ENCODE peak calls at places on chromosomes 7 and 10, in four cellular contexts. One of them, this sample, is unnamed.

GRCh38 chr10:122099562-122099961 is 110.6 kb downstream of the TACC2 start:
- DNase-seq in fibroblast of lung: no peak
- DNase-seq in neuronal stem cell: no peak
- DNase-seq in neural progenitor cell: no peak
- DNase-seq in this sample: no peak

GRCh38 chr7:103150192-103150591 is 1.3 kb upstream of the NAPEPLD start:
- DNase-seq in neural progenitor cell: no peak
- DNase-seq in neuronal stem cell: no peak
- DNase-seq in fibroblast of lung: no peak
- DNase-seq in this sample: no peak

GRCh38 chr7:66771795-66772194 is 31.3 kb downstream of the RABGEF1 start:
- DNase-seq in neural progenitor cell: peak; percentile 69
- DNase-seq in neuronal stem cell: no peak
- DNase-seq in fibroblast of lung: no peak
- DNase-seq in this sample: no peak

GRCh38 chr10:485776-486572 is 203.5 kb downstream of the DIP2C start:
- DNase-seq in fibroblast of lung: peak; percentile 22
- DNase-seq in neural progenitor cell: no peak
- DNase-seq in neuronal stem cell: no peak
- DNase-seq in this sample: peak; percentile 77

GRCh38 chr10:70967591-70968588 is 79.5 kb upstream of the PCBD1 start:
- DNase-seq in neuronal stem cell: peak; percentile 59
- DNase-seq in neural progenitor cell: peak; percentile 68
- DNase-seq in fibroblast of lung: no peak
- DNase-seq in this sample: peak; percentile 19

GRCh38 chr7:102321351-102322201 is 34.7 kb downstream of the SPDYE6 start:
- DNase-seq in fibroblast of lung: no peak
- DNase-seq in neural progenitor cell: peak; percentile 83
- DNase-seq in neuronal stem cell: no peak
- DNase-seq in this sample: peak; percentile 55

GRCh38 chr10:33365871-33366411 is 31.5 kb upstream of the NRP1 start:
- DNase-seq in fibroblast of lung: peak; percentile 94
- DNase-seq in neural progenitor cell: no peak
- DNase-seq in neuronal stem cell: no peak
- DNase-seq in this sample: peak; percentile 92

GRCh38 chr7:87341441-87341840 is 4.0 kb upstream of the CROT start:
- DNase-seq in neural progenitor cell: no peak
- DNase-seq in fibroblast of lung: no peak
- DNase-seq in neuronal stem cell: no peak
- DNase-seq in this sample: no peak

GRCh38 chr7:22052221-22052639 is 106.5 kb upstream of the CDCA7L start:
- DNase-seq in neuronal stem cell: no peak
- DNase-seq in fibroblast of lung: no peak
- DNase-seq in neural progenitor cell: peak; percentile 40
- DNase-seq in this sample: peak; percentile 38

GRCh38 chr7:108630002-108630401 is 60.3 kb downstream of the DNAJB9 start:
- DNase-seq in neural progenitor cell: no peak
- DNase-seq in neuronal stem cell: no peak
- DNase-seq in fibroblast of lung: peak; percentile 85
- DNase-seq in this sample: no peak

GRCh38 chr7:131238260-131238940 is 89.3 kb upstream of the MKLN1 start:
- DNase-seq in neuronal stem cell: no peak
- DNase-seq in fibroblast of lung: peak; percentile 71
- DNase-seq in neural progenitor cell: no peak
- DNase-seq in this sample: peak; percentile 84

GRCh38 chr10:34018129-34018528 is 683.7 kb upstream of the NRP1 start:
- DNase-seq in neuronal stem cell: no peak
- DNase-seq in fibroblast of lung: peak; percentile 6
- DNase-seq in neural progenitor cell: no peak
- DNase-seq in this sample: peak; percentile 16

GRCh38 chr10:78438094-78438906 is 404.6 kb downstream of the RPS24 start:
- DNase-seq in fibroblast of lung: no peak
- DNase-seq in neuronal stem cell: no peak
- DNase-seq in neural progenitor cell: no peak
- DNase-seq in this sample: no peak

GRCh38 chr10:57884965-57885617 is 382.6 kb downstream of the IPMK start:
- DNase-seq in neuronal stem cell: no peak
- DNase-seq in neural progenitor cell: no peak
- DNase-seq in fibroblast of lung: no peak
- DNase-seq in this sample: no peak

GRCh38 chr10:15518256-15518655 is 147.2 kb upstream of the FAM171A1 start:
- DNase-seq in neuronal stem cell: no peak
- DNase-seq in fibroblast of lung: peak; percentile 12
- DNase-seq in neural progenitor cell: no peak
- DNase-seq in this sample: peak; percentile 82

GRCh38 chr10:94123253-94123995 is 129.7 kb downstream of the PLCE1 start:
- DNase-seq in fibroblast of lung: peak; percentile 74
- DNase-seq in neural progenitor cell: peak; percentile 48
- DNase-seq in neuronal stem cell: peak; percentile 27
- DNase-seq in this sample: peak; percentile 92

GRCh38 chr10:77919713-77920108 is 6.8 kb downstream of the DLG5 start:
- DNase-seq in fibroblast of lung: peak; percentile 47
- DNase-seq in neuronal stem cell: no peak
- DNase-seq in neural progenitor cell: no peak
- DNase-seq in this sample: peak; percentile 75

GRCh38 chr7:150412016-150412415 is 32.9 kb downstream of the ZNF775 start:
- DNase-seq in neuronal stem cell: no peak
- DNase-seq in fibroblast of lung: no peak
- DNase-seq in neural progenitor cell: no peak
- DNase-seq in this sample: no peak

GRCh38 chr10:26380815-26381214 is 57.3 kb upstream of the APBB1IP start:
- DNase-seq in neural progenitor cell: no peak
- DNase-seq in fibroblast of lung: no peak
- DNase-seq in neuronal stem cell: no peak
- DNase-seq in this sample: peak; percentile 2

GRCh38 chr7:131610007-131610406 is 53.6 kb upstream of the PODXL start:
- DNase-seq in neural progenitor cell: no peak
- DNase-seq in fibroblast of lung: no peak
- DNase-seq in neuronal stem cell: no peak
- DNase-seq in this sample: peak; percentile 50

GRCh38 chr10:103497161-103497915 is 3.8 kb downstream of the NEURL1 start:
- DNase-seq in neuronal stem cell: no peak
- DNase-seq in neural progenitor cell: no peak
- DNase-seq in fibroblast of lung: no peak
- DNase-seq in this sample: no peak

GRCh38 chr10:62049815-62050626 is 148.5 kb downstream of the ARID5B start:
- DNase-seq in neural progenitor cell: no peak
- DNase-seq in neuronal stem cell: no peak
- DNase-seq in fibroblast of lung: no peak
- DNase-seq in this sample: peak; percentile 40

GRCh38 chr10:62047960-62048383 is 146.5 kb downstream of the ARID5B start:
- DNase-seq in neuronal stem cell: no peak
- DNase-seq in fibroblast of lung: no peak
- DNase-seq in neural progenitor cell: no peak
- DNase-seq in this sample: peak; percentile 73

GRCh38 chr10:62047240-62047897 is 145.9 kb downstream of the ARID5B start:
- DNase-seq in neural progenitor cell: no peak
- DNase-seq in fibroblast of lung: no peak
- DNase-seq in neuronal stem cell: no peak
- DNase-seq in this sample: peak; percentile 70

GRCh38 chr10:62048919-62049636 is 147.6 kb downstream of the ARID5B start:
- DNase-seq in neuronal stem cell: peak; percentile 48
- DNase-seq in neural progenitor cell: peak; percentile 78
- DNase-seq in fibroblast of lung: peak; percentile 98
- DNase-seq in this sample: peak; percentile 100

DNA sequence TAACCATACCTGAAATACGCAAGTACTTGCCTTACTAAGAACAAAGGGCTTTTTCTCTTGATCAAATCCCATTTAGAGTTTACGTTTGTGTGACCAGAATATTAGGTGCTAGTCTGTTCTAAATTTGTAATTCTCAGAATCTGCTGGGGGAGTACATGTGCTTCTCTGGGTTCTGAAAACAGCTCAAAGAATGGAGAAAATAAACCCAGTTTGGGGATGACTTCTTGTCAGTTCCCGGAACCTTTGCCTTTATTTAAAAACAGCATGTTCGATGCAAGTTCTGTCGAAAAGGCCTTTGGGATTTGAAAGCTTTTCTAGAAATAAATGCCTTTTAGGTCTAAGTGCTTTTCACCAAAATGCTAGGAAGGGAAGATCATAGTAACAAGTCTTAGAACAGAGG is 147.0 kb downstream of the ARID5B start:
- DNase-seq in fibroblast of lung: no peak
- DNase-seq in neural progenitor cell: no peak
- DNase-seq in neuronal stem cell: no peak
- DNase-seq in this sample: no peak
- H3K9ac ChIP-seq in fibroblast of lung: peak overlapping the region; percentile 50
- H3K9ac ChIP-seq in neural progenitor cell: no peak overlapping the region
- H3K9ac ChIP-seq in neuronal stem cell: no peak overlapping the region
- H3K9ac ChIP-seq in this sample: peak overlapping the region; percentile 98

GRCh38 chr7:155380221-155380861 is 77.6 kb upstream of the EN2 start:
- DNase-seq in neural progenitor cell: peak; percentile 92
- DNase-seq in fibroblast of lung: peak; percentile 60
- DNase-seq in neuronal stem cell: no peak
- DNase-seq in this sample: peak; percentile 89
- H3K4me3 ChIP-seq in neural progenitor cell: no peak overlapping the region
- H3K4me3 ChIP-seq in fibroblast of lung: no peak overlapping the region
- H3K4me3 ChIP-seq in neuronal stem cell: no peak overlapping the region
- H3K4me3 ChIP-seq in this sample: no peak overlapping the region

GRCh38 chr10:75395955-75396860 is 5.4 kb downstream of the ZNF503 start:
- DNase-seq in neural progenitor cell: peak; percentile 60
- DNase-seq in neuronal stem cell: peak; percentile 38
- DNase-seq in fibroblast of lung: peak; percentile 61
- DNase-seq in this sample: peak; percentile 57

GRCh38 chr10:75392744-75393143 is 8.8 kb downstream of the ZNF503 start:
- DNase-seq in fibroblast of lung: no peak
- DNase-seq in neuronal stem cell: no peak
- DNase-seq in neural progenitor cell: no peak
- DNase-seq in this sample: no peak

GRCh38 chr10:75396861-75397570 is 4.5 kb downstream of the ZNF503 start:
- DNase-seq in fibroblast of lung: peak; percentile 65
- DNase-seq in neuronal stem cell: peak; percentile 38
- DNase-seq in neural progenitor cell: peak; percentile 61
- DNase-seq in this sample: peak; percentile 58

GRCh38 chr10:75397571-75397921 is 4.0 kb downstream of the ZNF503 start:
- DNase-seq in neuronal stem cell: peak; percentile 20
- DNase-seq in neural progenitor cell: peak; percentile 54
- DNase-seq in fibroblast of lung: peak; percentile 66
- DNase-seq in this sample: peak; percentile 60

DNA sequence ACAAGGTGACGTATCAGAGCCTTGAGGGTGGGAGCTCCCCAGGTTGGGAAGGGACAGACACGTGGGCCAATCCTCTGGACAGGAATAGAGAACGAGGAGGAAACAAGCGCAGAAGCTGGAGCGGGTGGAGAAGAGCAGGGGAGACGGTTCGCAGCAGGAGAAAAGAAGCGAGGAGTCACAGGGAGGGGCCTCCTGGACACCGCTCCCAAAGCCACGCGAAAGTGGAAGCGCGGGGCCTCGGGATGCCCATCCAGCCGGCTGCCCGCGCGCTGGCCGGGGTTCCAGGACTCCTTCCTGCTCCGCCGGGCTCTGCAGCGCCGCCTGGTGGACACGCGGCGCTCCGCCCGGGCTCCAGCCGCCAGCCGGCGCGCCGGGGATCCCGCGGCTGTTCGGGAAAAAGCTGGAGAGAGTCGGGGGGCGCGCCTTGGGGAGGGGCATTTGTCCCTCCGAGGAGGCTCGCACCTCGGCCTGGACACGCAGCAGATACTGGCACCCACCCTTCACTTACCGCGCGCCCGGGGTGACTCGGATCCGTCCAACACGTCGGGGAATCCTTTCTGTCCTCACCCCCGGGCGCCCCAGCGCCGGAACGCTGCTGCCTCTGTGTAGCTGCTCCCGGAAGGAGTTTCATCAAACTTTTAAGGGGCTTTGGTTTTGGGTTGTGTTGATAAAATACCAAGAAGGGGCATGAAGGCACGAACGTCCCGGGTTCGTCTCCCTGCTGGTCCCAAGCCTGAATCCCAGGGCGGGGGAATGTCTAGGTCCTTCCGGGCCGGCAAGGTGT is 6.2 kb downstream of the ZNF503 start:
- DNase-seq in fibroblast of lung: peak; percentile 53
- DNase-seq in neuronal stem cell: peak; percentile 73
- DNase-seq in neural progenitor cell: peak; percentile 86
- DNase-seq in this sample: peak; percentile 70
- H3K9ac ChIP-seq in fibroblast of lung: peak overlapping the region; percentile 64
- H3K9ac ChIP-seq in neuronal stem cell: no peak overlapping the region
- H3K9ac ChIP-seq in neural progenitor cell: no peak overlapping the region
- H3K9ac ChIP-seq in this sample: peak overlapping the region; percentile 95

DNA sequence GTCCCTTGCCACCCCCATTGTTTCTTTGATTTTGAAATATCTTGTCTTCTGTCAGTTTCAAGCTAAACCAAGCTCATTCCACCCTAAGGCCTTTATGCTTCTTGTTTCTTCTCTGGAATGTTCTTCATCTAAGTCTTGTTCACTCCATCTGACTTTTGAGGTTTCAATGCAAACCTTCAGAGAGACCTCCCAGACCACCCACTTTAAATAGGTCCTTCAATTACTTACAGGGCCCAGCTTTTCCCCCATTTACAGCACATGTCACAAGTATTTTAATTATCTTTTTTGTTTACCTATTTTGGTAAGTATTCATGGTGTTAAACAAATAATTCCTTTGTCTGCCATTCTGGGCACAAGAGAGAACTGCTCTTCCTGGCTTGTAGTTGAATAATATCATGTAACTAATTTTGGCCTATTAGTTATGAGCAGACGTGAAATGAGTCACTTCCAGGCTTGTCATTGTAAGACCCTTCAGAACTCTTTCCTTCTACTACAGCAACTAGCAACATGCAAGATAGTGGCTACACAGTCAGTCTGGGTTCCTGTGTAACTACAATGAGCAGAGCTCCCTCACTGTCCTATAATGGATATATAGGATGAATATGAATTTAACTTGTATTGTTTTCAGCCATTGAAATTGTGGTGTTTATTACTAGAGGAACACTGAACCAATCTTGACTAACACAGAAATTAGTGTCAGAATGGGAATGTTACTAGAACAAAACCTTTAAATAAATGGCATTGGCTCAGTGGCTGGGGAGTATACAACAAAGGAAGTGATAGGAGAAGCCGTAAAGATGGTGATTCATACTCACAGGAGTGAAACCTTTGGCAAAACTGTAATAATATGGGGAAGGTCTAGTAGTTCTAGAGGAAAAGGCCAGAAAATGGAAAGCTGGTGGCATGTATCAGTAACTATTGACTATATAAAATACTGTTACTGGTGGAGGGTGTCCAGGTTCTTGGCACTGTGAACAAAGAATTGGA is 2.8 kb upstream of the MTPN start:
- DNase-seq in neural progenitor cell: no peak
- DNase-seq in neuronal stem cell: no peak
- DNase-seq in fibroblast of lung: peak; percentile 26
- DNase-seq in this sample: peak; percentile 75
- H3K4me3 ChIP-seq in neural progenitor cell: no peak overlapping the region
- H3K4me3 ChIP-seq in neuronal stem cell: no peak overlapping the region
- H3K4me3 ChIP-seq in fibroblast of lung: no peak overlapping the region
- H3K4me3 ChIP-seq in this sample: peak overlapping the region; percentile 70

This sample was measured in GM23248.